ENCODE peak calls at places on chromosomes 1 and 21, in six cellular contexts. C, S, B, J, A and P are unnamed samples.

GRCh38 chr1:169739980-169740379 is 6.1 kb upstream of the SELE start:
- DNase-seq in C (no peak), S (no peak), B (no peak), J (no peak), A (no peak), P (no peak)

GRCh38 chr1:203338335-203339036 is 12.4 kb downstream of the FMOD start:
- DNase-seq in C (peak), S (peak), B (no peak), J (peak), A (peak), P (peak)

GRCh38 chr1:36224537-36225297 is 474 bp downstream of the THRAP3 start:
- DNase-seq in C (peak), S (peak), B (peak), J (peak), A (peak), P (no peak)

GRCh38 chr21:44984428-44984791 is 44.6 kb downstream of the SLX9 start:
- DNase-seq in C (no peak), S (peak), B (no peak), J (no peak), A (no peak), P (no peak)

GRCh38 chr21:38664315-38664714 is 141.4 kb upstream of the ETS2 start:
- DNase-seq in C (no peak), S (no peak), B (no peak), J (no peak), A (no peak), P (no peak)

GRCh38 chr1:192261476-192261875 is 55.3 kb upstream of the RGS21 start:
- DNase-seq in C (no peak), S (no peak), B (no peak), J (no peak), A (no peak), P (no peak)

GRCh38 chr1:41639332-41639936 is 155.0 kb upstream of the EDN2 start:
- DNase-seq in C (peak), S (peak), B (no peak), J (peak), A (peak), P (peak)

GRCh38 chr1:113903496-113904291 is 905 bp downstream of the AP4B1 start:
- DNase-seq in C (peak), S (no peak), B (no peak), J (no peak), A (no peak), P (no peak)

GRCh38 chr1:67559222-67559700 is 125.7 kb upstream of the GADD45A start:
- DNase-seq in C (peak), S (peak), B (no peak), J (peak), A (no peak), P (no peak)

GRCh38 chr1:42692461-42692860 is 10.2 kb downstream of the YBX1 start:
- DNase-seq in C (no peak), S (no peak), B (no peak), J (no peak), A (no peak), P (no peak)

GRCh38 chr21:43916076-43916475 is 51.1 kb downstream of the AGPAT3 start:
- DNase-seq in C (no peak), S (no peak), B (no peak), J (no peak), A (no peak), P (no peak)

GRCh38 chr1:202067188-202067977 is 55.3 kb upstream of the GPR37L1 start:
- DNase-seq in C (no peak), S (no peak), B (no peak), J (no peak), A (no peak), P (no peak)

GRCh38 chr1:86976664-86977063 is 62.2 kb downstream of the HS2ST1 start:
- DNase-seq in C (no peak), S (no peak), B (no peak), J (no peak), A (no peak), P (no peak)

GRCh38 chr1:235011064-235011598 is 117.5 kb downstream of the TOMM20 start:
- DNase-seq in C (no peak), S (no peak), B (no peak), J (no peak), A (no peak), P (peak)

GRCh38 chr1:66981679-66982078 is 56.9 kb downstream of the MIER1 start:
- DNase-seq in C (no peak), S (no peak), B (no peak), J (peak), A (peak), P (peak)

GRCh38 chr21:39064325-39065012 is 118.8 kb downstream of the PSMG1 start:
- DNase-seq in C (no peak), S (no peak), B (no peak), J (no peak), A (no peak), P (no peak)

GRCh38 chr1:201676651-201677050 is 137.7 kb downstream of the NAV1 start:
- DNase-seq in C (no peak), S (no peak), B (no peak), J (no peak), A (no peak), P (no peak)

GRCh38 chr1:46452931-46453325 is 36.7 kb upstream of the DMBX1 start:
- DNase-seq in C (no peak), S (no peak), B (no peak), J (no peak), A (no peak), P (no peak)

GRCh38 chr1:201299968-201300367 is 16.7 kb downstream of the PKP1 start:
- DNase-seq in C (peak), S (no peak), B (peak), J (peak), A (no peak), P (no peak)

GRCh38 chr1:45765999-45766792 is 15.7 kb upstream of the IPP start:
- DNase-seq in C (no peak), S (no peak), B (no peak), J (no peak), A (no peak), P (no peak)

GRCh38 chr1:248924696-248925532 is 18.9 kb downstream of the PGBD2 start:
- DNase-seq in C (peak), S (peak), B (peak), J (peak), A (peak), P (peak)

GRCh38 chr1:181583598-181583997 is 100.3 kb downstream of the CACNA1E start:
- DNase-seq in C (no peak), S (no peak), B (no peak), J (no peak), A (no peak), P (no peak)

GRCh38 chr1:218895064-218895587 is 278.6 kb upstream of the LYPLAL1 start:
- DNase-seq in C (peak), S (no peak), B (no peak), J (peak), A (no peak), P (no peak)

GRCh38 chr1:167627615-167627864 is 2.5 kb upstream of the RCSD1 start:
- DNase-seq in C (no peak), S (no peak), B (no peak), J (no peak), A (no peak), P (no peak)

GRCh38 chr1:152182942-152183341 is 23.9 kb upstream of the RPTN start:
- DNase-seq in C (peak), S (no peak), B (no peak), J (peak), A (peak), P (no peak)

GRCh38 chr1:90710579-90711536 is 6.2 kb downstream of the BARHL2 start:
- DNase-seq in C (no peak), S (no peak), B (no peak), J (no peak), A (no peak), P (no peak)

GRCh38 chr1:116819081-116819480 is 64.9 kb downstream of the CD2 start:
- DNase-seq in C (peak), S (no peak), B (no peak), J (no peak), A (no peak), P (no peak)

GRCh38 chr1:216193839-216194443 is 229.3 kb downstream of the USH2A start:
- DNase-seq in C (no peak), S (no peak), B (no peak), J (peak), A (no peak), P (no peak)

GRCh38 chr1:192544983-192545393 is 30.6 kb upstream of the RGS1 start:
- DNase-seq in C (peak), S (no peak), B (no peak), J (peak), A (peak), P (peak)

GRCh38 chr1:38728176-38728908 is 131.2 kb downstream of the RRAGC start:
- DNase-seq in C (peak), S (peak), B (peak), J (peak), A (no peak), P (no peak)

GRCh38 chr1:112110031-112110430 is 120.6 kb upstream of the KCND3 start:
- DNase-seq in C (no peak), S (peak), B (no peak), J (no peak), A (no peak), P (no peak)

GRCh38 chr1:219567341-219567947 is 45.5 kb downstream of the ZC3H11B start:
- DNase-seq in C (peak), S (no peak), B (no peak), J (peak), A (peak), P (no peak)

GRCh38 chr1:40313958-40314720 is 2.9 kb downstream of the COL9A2 start:
- DNase-seq in C (peak), S (no peak), B (no peak), J (no peak), A (no peak), P (no peak)

GRCh38 chr1:60073605-60074278 is at the start of gene C1orf87:
- DNase-seq in C (no peak), S (no peak), B (no peak), J (no peak), A (no peak), P (no peak)

GRCh38 chr1:227155004-227155403 is 163.3 kb downstream of the CDC42BPA start:
- DNase-seq in C (no peak), S (no peak), B (no peak), J (no peak), A (no peak), P (no peak)

GRCh38 chr1:153629971-153630370 is 1.7 kb downstream of the S100A1 start:
- DNase-seq in C (no peak), S (no peak), B (no peak), J (no peak), A (no peak), P (no peak)

GRCh38 chr21:42219606-42220137 is 732 bp downstream of the ABCG1 start:
- DNase-seq in C (no peak), S (no peak), B (no peak), J (no peak), A (no peak), P (peak)

GRCh38 chr1:216914974-216915373 is 191.7 kb upstream of the ESRRG start:
- DNase-seq in C (no peak), S (no peak), B (no peak), J (no peak), A (peak), P (no peak)

GRCh38 chr1:230265200-230266115 is 160.7 kb downstream of the PGBD5 start:
- DNase-seq in C (no peak), S (no peak), B (no peak), J (no peak), A (no peak), P (no peak)

GRCh38 chr1:235657269-235657668 is 7.7 kb upstream of the GNG4 start:
- DNase-seq in C (no peak), S (no peak), B (no peak), J (no peak), A (no peak), P (no peak)